ENCODE peak calls at places on chromosomes 7 and 10, in eight cellular contexts. N is naive thymus-derived CD8-positive, alpha-beta T cell; U is foreskin melanocyte; J is AML-193; P is AG10803; X is hypothalamus; K is nucleus accumbens; C is activated gamma-delta T cell treated with anti-CD3 and anti-CD28 coated beads, Interleukin-2, amount 50 U/mL, for 16 hours. Z is an unnamed sample.

GRCh38 chr10:75195035-75195763 is 15.4 kb upstream of the VDAC2 start:
- DNase-seq in N (no peak), U (peak), J (no peak), P (peak), X (no peak), K (no peak), C (no peak), Z (no peak)

GRCh38 chr10:119521443-119522204 is 20.9 kb downstream of the RGS10 start:
- DNase-seq in N (no peak), U (no peak), J (no peak), P (peak), X (no peak), K (no peak), C (no peak), Z (no peak)

GRCh38 chr7:33836797-33837355 is 68.5 kb upstream of the BMPER start:
- DNase-seq in N (no peak), U (no peak), J (no peak), P (no peak), X (no peak), K (no peak), C (no peak), Z (no peak)

GRCh38 chr7:114109299-114109698 is 190.5 kb upstream of the PPP1R3A start:
- DNase-seq in N (no peak), U (no peak), J (peak), P (peak), X (no peak), K (no peak), C (no peak), Z (no peak)

GRCh38 chr10:46514431-46514861 is 42.0 kb downstream of the GPRIN2 start:
- DNase-seq in N (peak), U (no peak), J (no peak), P (no peak), X (no peak), K (no peak), C (no peak), Z (no peak)

GRCh38 chr7:102046373-102047117 is 229.1 kb downstream of the CUX1 start:
- DNase-seq in N (no peak), U (no peak), J (no peak), P (peak), X (no peak), K (no peak), C (no peak), Z (no peak)

GRCh38 chr10:93601774-93602162 is 733 bp upstream of the RBP4 start:
- DNase-seq in N (no peak), U (no peak), J (no peak), P (no peak), X (no peak), K (no peak), C (no peak), Z (no peak)

GRCh38 chr10:60495357-60495756 is 105.7 kb upstream of the ANK3 start:
- DNase-seq in N (no peak), U (peak), J (no peak), P (no peak), X (no peak), K (no peak), C (no peak), Z (no peak)

GRCh38 chr7:107044347-107045194 is at the start of gene PRKAR2B:
- DNase-seq in N (peak), U (no peak), J (peak), P (peak), X (peak), K (peak), C (peak), Z (no peak)

GRCh38 chr10:128280271-128280670 is 154.0 kb upstream of the MKI67 start:
- DNase-seq in N (no peak), U (no peak), J (no peak), P (no peak), X (no peak), K (no peak), C (no peak), Z (no peak)

GRCh38 chr7:157432957-157433576 is 96.3 kb downstream of the DNAJB6 start:
- DNase-seq in N (peak), U (peak), J (peak), P (peak), X (peak), K (no peak), C (peak), Z (no peak)

GRCh38 chr10:110226555-110226925 is 19.1 kb downstream of the MXI1 start:
- DNase-seq in N (peak), U (peak), J (peak), P (peak), X (peak), K (peak), C (peak), Z (peak)

GRCh38 chr10:23198940-23199767 is 7.0 kb downstream of the PTF1A start:
- DNase-seq in N (no peak), U (no peak), J (no peak), P (no peak), X (no peak), K (no peak), C (no peak), Z (no peak)

GRCh38 chr10:99484626-99485581 is 47.8 kb upstream of the NKX2-3 start:
- DNase-seq in N (no peak), U (no peak), J (no peak), P (no peak), X (no peak), K (no peak), C (no peak), Z (no peak)

GRCh38 chr7:8932751-8933150 is 499.3 kb downstream of the NXPH1 start:
- DNase-seq in N (no peak), U (no peak), J (no peak), P (no peak), X (no peak), K (no peak), C (no peak), Z (no peak)

GRCh38 chr7:151091431-151091830 is 5.2 kb downstream of the AGAP3 start:
- DNase-seq in N (peak), U (no peak), J (peak), P (no peak), X (no peak), K (no peak), C (no peak), Z (peak)

GRCh38 chr10:96289218-96289910 is 14.9 kb upstream of the DNTT start:
- DNase-seq in N (no peak), U (no peak), J (no peak), P (no peak), X (no peak), K (no peak), C (no peak), Z (no peak)

GRCh38 chr7:141551080-141551772 is at the start of gene AGK:
- DNase-seq in N (peak), U (peak), J (peak), P (peak), X (peak), K (peak), C (peak), Z (peak)

GRCh38 chr7:1883031-1883761 is 213.1 kb downstream of the ELFN1 start:
- DNase-seq in N (no peak), U (peak), J (no peak), P (peak), X (no peak), K (no peak), C (no peak), Z (peak)

GRCh38 chr10:122727426-122727825 is 27.8 kb upstream of the C10orf120 start:
- DNase-seq in N (no peak), U (no peak), J (no peak), P (no peak), X (no peak), K (no peak), C (no peak), Z (no peak)

GRCh38 chr10:26479766-26480492 is 41.8 kb downstream of the APBB1IP start:
- DNase-seq in N (peak), U (no peak), J (peak), P (no peak), X (no peak), K (no peak), C (no peak), Z (peak)

GRCh38 chr10:110504111-110504735 is 6.5 kb downstream of the DUSP5 start:
- DNase-seq in N (peak), U (no peak), J (peak), P (peak), X (peak), K (peak), C (peak), Z (peak)

GRCh38 chr7:22414424-22414823 is 57.5 kb upstream of the RAPGEF5 start:
- DNase-seq in N (no peak), U (no peak), J (no peak), P (no peak), X (no peak), K (no peak), C (no peak), Z (no peak)

GRCh38 chr10:6877351-6878066 is 297.4 kb upstream of the PRKCQ start:
- DNase-seq in N (no peak), U (no peak), J (no peak), P (no peak), X (no peak), K (no peak), C (no peak), Z (no peak)

GRCh38 chr7:158846304-158846703 is 10.1 kb upstream of the DYNC2I1 start:
- DNase-seq in N (no peak), U (no peak), J (no peak), P (no peak), X (no peak), K (no peak), C (no peak), Z (no peak)

GRCh38 chr10:14093735-14094484 is 236.8 kb downstream of the FRMD4A start:
- DNase-seq in N (no peak), U (peak), J (no peak), P (peak), X (no peak), K (no peak), C (no peak), Z (no peak)

GRCh38 chr7:86629-87028 is 105.7 kb upstream of the FAM20C start:
- DNase-seq in N (no peak), U (no peak), J (no peak), P (no peak), X (no peak), K (no peak), C (no peak), Z (no peak)

GRCh38 chr10:89861584-89862287 is 160.3 kb downstream of the KIF20B start:
- DNase-seq in N (no peak), U (no peak), J (no peak), P (peak), X (no peak), K (no peak), C (no peak), Z (no peak)

GRCh38 chr10:129683519-129683918 is 216.5 kb downstream of the MGMT start:
- DNase-seq in N (no peak), U (no peak), J (no peak), P (no peak), X (no peak), K (no peak), C (no peak), Z (no peak)

GRCh38 chr7:90178592-90179279 is 24.5 kb downstream of the STEAP1 start:
- DNase-seq in N (no peak), U (no peak), J (no peak), P (peak), X (no peak), K (no peak), C (no peak), Z (no peak)

GRCh38 chr7:148390381-148390780 is 200.2 kb upstream of the C7orf33 start:
- DNase-seq in N (no peak), U (no peak), J (no peak), P (no peak), X (no peak), K (no peak), C (no peak), Z (no peak)

GRCh38 chr10:97466755-97467154 is 20.8 kb downstream of the ZDHHC16 start:
- DNase-seq in N (no peak), U (no peak), J (no peak), P (peak), X (no peak), K (no peak), C (no peak), Z (no peak)

GRCh38 chr7:128211626-128212025 is 29.5 kb upstream of the LEP start:
- DNase-seq in N (no peak), U (no peak), J (no peak), P (no peak), X (no peak), K (no peak), C (no peak), Z (no peak)

GRCh38 chr10:73902351-73902750 is 8.6 kb upstream of the PLAU start:
- DNase-seq in N (no peak), U (no peak), J (peak), P (no peak), X (no peak), K (no peak), C (no peak), Z (peak)

GRCh38 chr7:117800406-117800805 is 72.8 kb downstream of the CTTNBP2 start:
- DNase-seq in N (no peak), U (no peak), J (no peak), P (no peak), X (no peak), K (no peak), C (no peak), Z (no peak)

GRCh38 chr10:73039635-73040034 is 57.0 kb downstream of the P4HA1 start:
- DNase-seq in N (no peak), U (no peak), J (no peak), P (peak), X (no peak), K (no peak), C (no peak), Z (no peak)

Z was measured in GF-D8.